ENCODE peak calls at places on chromosomes 7 and 10, in six cellular contexts. A is spleen; T is activated CD8-positive, alpha-beta T cell treated with anti-CD3 and anti-CD28 coated beads for 36 hours; H is H9; U is A549; R is cardiac muscle cell. K is an unnamed sample.

GRCh38 chr10:98509745-98510144 is 63.0 kb upstream of the HPS1 start:
- DNase-seq in T (no peak), U (no peak), H (no peak), A (no peak), R (no peak), K (no peak)

GRCh38 chr7:52956379-52956915 is 79.0 kb upstream of the POM121L12 start:
- DNase-seq in H (no peak), T (no peak), U (no peak), A (no peak), R (no peak), K (no peak)

GRCh38 chr10:28307267-28307666 is 4.4 kb upstream of the MPP7 start:
- DNase-seq in R (no peak), H (no peak), A (no peak), T (no peak), U (no peak), K (no peak)

GRCh38 chr7:24337180-24337579 is 53.2 kb downstream of the NPY start:
- DNase-seq in T (no peak), A (no peak), R (no peak), U (no peak), H (peak; percentile 84), K (no peak)

GRCh38 chr10:3538850-3539531 is 246.0 kb downstream of the KLF6 start:
- DNase-seq in H (no peak), T (peak; percentile 34), U (peak; percentile 50), R (no peak), A (no peak), K (peak; percentile 5)

GRCh38 chr7:73742753-73743641 is 4.4 kb upstream of the ABHD11 start:
- DNase-seq in U (peak; percentile 61), H (peak; percentile 99), A (peak; percentile 81), T (no peak), R (peak; percentile 38), K (peak; percentile 97)

GRCh38 chr7:114502454-114503254 is 88.0 kb downstream of the FOXP2 start:
- DNase-seq in H (no peak), A (no peak), U (peak; percentile 15), T (no peak), R (no peak), K (peak; percentile 8)

GRCh38 chr7:121244120-121244865 is 84.5 kb upstream of the WNT16 start:
- DNase-seq in U (no peak), A (no peak), T (no peak), R (no peak), H (no peak), K (no peak)

GRCh38 chr10:11180228-11180627 is 162.6 kb downstream of the CELF2 start:
- DNase-seq in H (no peak), R (no peak), U (no peak), A (peak; percentile 84), T (peak; percentile 86), K (no peak)

GRCh38 chr7:17988858-17989257 is 38.8 kb downstream of the PRPS1L1 start:
- DNase-seq in T (no peak), H (peak; percentile 41), A (no peak), U (no peak), R (no peak), K (no peak)
- TF ChIP-seq CTCF in T (no peak), H (peak; percentile 40), A (no peak), U (no peak), R (no peak), K (no peak)

GRCh38 chr7:123282181-123282580 is 82.4 kb upstream of the SLC13A1 start:
- DNase-seq in H (no peak), T (no peak), A (no peak), U (no peak), R (no peak), K (no peak)
- TF ChIP-seq CTCF in H (no peak), T (no peak), A (no peak), U (no peak), R (no peak), K (no peak)

GRCh38 chr7:47847207-47847606 is 101.1 kb downstream of the PKD1L1 start:
- DNase-seq in A (no peak), T (no peak), U (no peak), H (no peak), R (no peak), K (no peak)

DNA sequence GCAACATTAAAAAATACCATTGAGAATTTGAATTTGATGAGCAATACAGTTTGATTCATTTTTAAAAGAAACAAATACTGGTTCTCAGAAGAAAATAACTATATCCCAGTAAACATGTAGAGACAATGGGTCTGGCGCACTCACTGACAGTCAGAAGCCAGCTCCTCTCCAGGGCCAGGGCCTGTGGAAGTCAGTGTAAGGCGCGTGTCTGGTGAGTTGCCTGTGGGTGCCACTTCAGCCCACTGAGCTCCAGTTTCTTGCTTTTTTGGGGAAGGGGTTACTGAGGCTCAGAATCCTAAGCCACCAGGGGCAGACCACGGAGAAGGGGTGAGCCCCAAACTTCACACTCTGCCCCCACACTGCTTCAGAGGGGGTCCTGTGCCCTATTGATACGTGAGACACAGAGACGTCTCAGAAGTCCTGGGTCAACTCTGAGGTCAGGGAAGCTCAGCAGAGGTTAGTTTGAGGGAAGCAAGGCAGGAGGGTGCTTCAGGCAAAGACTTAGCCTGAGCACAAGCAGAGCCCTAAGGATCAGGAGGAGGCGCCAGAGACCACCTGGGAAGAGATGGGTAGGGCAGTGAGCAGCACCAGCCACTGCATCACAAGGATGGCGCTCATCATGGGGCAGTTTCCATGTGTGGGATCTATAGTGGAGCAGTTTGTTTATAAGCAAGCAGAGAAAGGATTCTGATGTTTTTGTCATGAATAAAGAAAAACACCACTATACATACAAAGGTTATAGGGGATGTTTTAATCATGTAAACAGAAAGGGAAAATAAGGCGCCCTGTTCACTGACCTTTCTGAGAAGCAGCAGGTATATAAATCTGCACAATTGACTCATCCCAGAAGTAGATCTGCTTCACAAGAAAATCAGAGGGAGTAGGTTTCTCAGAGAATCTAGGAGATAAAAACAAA is 95.7 kb downstream of the PKD1L1 start:
- DNase-seq in T (peak; percentile 39), A (no peak), H (peak; percentile 66), R (peak; percentile 18), U (peak; percentile 41), K (peak; percentile 28)
- TF ChIP-seq CTCF in T (no peak), A (no peak), H (peak; percentile 66), R (peak; percentile 28), U (no peak), K (no peak)

GRCh38 chr7:99252166-99252895 is 20.3 kb upstream of the MYH16 start:
- DNase-seq in U (no peak), R (peak; percentile 7), T (no peak), A (no peak), H (peak; percentile 39), K (no peak)
- TF ChIP-seq CTCF in U (no peak), R (no peak), T (no peak), A (no peak), H (no peak), K (no peak)

DNA sequence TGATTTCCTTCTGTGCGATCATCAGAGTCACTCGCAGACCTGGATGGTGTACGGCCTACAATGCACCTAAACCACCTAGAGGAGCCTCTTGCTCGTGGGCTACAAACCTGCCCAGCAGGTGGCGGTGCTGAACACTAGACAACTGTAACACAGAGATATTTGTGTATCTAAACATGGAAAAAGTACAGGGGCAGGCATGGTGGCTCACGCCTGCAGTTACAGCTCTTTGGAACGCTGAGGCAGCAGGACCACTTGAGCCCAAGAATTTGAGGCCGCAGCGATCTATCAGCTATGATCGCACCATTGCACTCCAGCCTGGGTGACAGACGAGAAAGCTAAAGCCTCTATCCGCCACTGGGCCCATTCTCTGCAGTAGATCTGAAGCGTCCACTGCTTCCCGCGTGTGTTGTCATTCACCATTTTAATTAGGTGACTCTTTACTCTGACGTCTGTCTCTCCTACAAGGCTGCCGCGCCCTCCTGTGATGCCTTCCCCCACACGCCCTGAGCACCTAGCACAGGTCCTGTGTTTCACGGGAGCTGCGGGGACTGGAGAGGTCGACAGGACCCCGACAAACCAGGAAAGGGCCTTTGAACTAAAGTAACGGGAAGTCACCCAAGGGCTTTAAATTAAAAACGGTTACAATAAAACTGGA is 769 bp downstream of the TUBGCP2 start:
- DNase-seq in U (peak; percentile 86), H (peak; percentile 71), R (peak; percentile 85), A (peak; percentile 94), T (peak; percentile 97), K (peak; percentile 85)
- TF ChIP-seq CTCF in U (peak; percentile 68), H (peak; percentile 72), R (peak; percentile 78), A (peak; percentile 75), T (peak; percentile 91), K (peak; percentile 58)

DNA sequence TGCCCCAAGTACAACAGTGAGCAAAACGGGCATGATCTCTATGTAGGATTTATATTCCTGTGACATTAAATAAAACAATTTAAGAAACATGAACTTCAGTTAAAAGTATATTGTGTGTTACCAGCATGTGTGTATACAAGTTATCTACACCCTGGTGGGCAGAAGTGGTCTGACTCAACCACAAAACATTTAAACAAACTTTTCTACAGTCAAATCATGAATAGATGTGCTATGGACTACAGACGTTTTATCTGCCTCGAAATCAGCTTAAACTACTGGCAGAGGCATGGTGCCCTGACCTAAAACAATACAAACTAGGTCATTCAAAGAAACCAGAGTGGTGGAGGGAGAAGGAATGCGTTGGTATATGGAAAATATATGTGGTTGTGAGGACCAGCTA is 3.6 kb downstream of the ARL3 start:
- DNase-seq in H (no peak), U (no peak), R (no peak), T (peak; percentile 41), A (no peak), K (no peak)
- TF ChIP-seq CTCF in H (no peak), U (no peak), R (no peak), T (no peak), A (no peak), K (no peak)

K was measured in Calu3.